ENCODE peak calls at places on chromosomes 5 and 9, in six cellular contexts. A, H, G, R, M and Y are unnamed samples.

GRCh38 chr9:99726758-99727157 is 94.9 kb upstream of the NR4A3 start:
- DNase-seq in M (no peak), R (no peak), A (no peak), G (no peak), H (no peak), Y (no peak)

GRCh38 chr5:131364507-131365050 is 100.7 kb downstream of the CDC42SE2 start:
- DNase-seq in A (no peak), M (no peak), G (no peak), R (no peak), H (no peak), Y (no peak)

GRCh38 chr5:52802272-52803011 is 14.7 kb downstream of the ITGA1 start:
- DNase-seq in H (no peak), R (no peak), A (no peak), M (no peak), G (no peak), Y (no peak)

GRCh38 chr9:16524078-16524477 is 346.4 kb downstream of the BNC2 start:
- DNase-seq in G (no peak), A (no peak), M (no peak), H (peak), R (no peak), Y (no peak)

GRCh38 chr5:30574761-30575160 is 618.7 kb upstream of the CDH6 start:
- DNase-seq in G (no peak), M (no peak), H (no peak), A (no peak), R (no peak), Y (no peak)

GRCh38 chr5:31149072-31149471 is 44.4 kb upstream of the CDH6 start:
- DNase-seq in M (no peak), H (no peak), G (no peak), A (no peak), R (no peak), Y (no peak)

GRCh38 chr5:120108586-120109254 is 355.4 kb upstream of the PRR16 start:
- DNase-seq in A (no peak), R (no peak), H (no peak), G (no peak), M (no peak), Y (no peak)

GRCh38 chr5:74903165-74903787 is 37.1 kb upstream of the FAM169A start:
- DNase-seq in G (peak), M (no peak), R (peak), H (peak), A (no peak), Y (peak)

GRCh38 chr9:18346761-18347160 is 127.2 kb upstream of the ADAMTSL1 start:
- DNase-seq in R (no peak), A (no peak), G (no peak), H (no peak), M (no peak), Y (no peak)

GRCh38 chr5:7878381-7878873 is 9.5 kb downstream of the MTRR start:
- DNase-seq in H (peak), M (no peak), G (no peak), A (peak), R (no peak), Y (no peak)

GRCh38 chr9:86575825-86576488 is 221.7 kb upstream of the TUT7 start:
- DNase-seq in H (peak), A (no peak), R (no peak), M (no peak), G (no peak), Y (no peak)

GRCh38 chr9:122860319-122861142 is 32.1 kb upstream of the PDCL start:
- DNase-seq in H (no peak), M (no peak), A (no peak), G (no peak), R (no peak), Y (no peak)